ENCODE peak calls at places on chromosome 22, in seven cellular contexts. L is HL-60, N is GM23338, P is SK-N-SH, V is HCT116, U is suprapubic skin, Q is H1. H is an unnamed sample.

GRCh38 chr22:23132376-23133091 is 9.3 kb downstream of the RSPH14 start:
- DNase-seq in L (no peak), N (no peak), P (no peak), V (no peak), U (no peak), Q (no peak), H (no peak)

GRCh38 chr22:45867118-45867905 is 109.7 kb downstream of the WNT7B start:
- DNase-seq in L (no peak), N (peak), P (peak), V (no peak), U (peak), Q (peak), H (no peak)

GRCh38 chr22:41511521-41511968 is 32.7 kb downstream of the POLR3H start:
- DNase-seq in L (no peak), N (no peak), P (no peak), V (no peak), U (no peak), Q (no peak), H (no peak)

GRCh38 chr22:39883057-39883456 is 10.5 kb downstream of the ENTHD1 start:
- DNase-seq in L (no peak), N (no peak), P (no peak), V (no peak), U (no peak), Q (no peak), H (no peak)

GRCh38 chr22:42437488-42438292 is 5.5 kb upstream of the NFAM1 start:
- DNase-seq in L (peak), N (peak), P (peak), V (peak), U (peak), Q (peak), H (no peak)

GRCh38 chr22:41446057-41446501 is 522 bp downstream of the TOB2 start:
- DNase-seq in L (peak), N (peak), P (no peak), V (no peak), U (no peak), Q (no peak), H (peak)

GRCh38 chr22:34354071-34354817 is 434.0 kb upstream of the LARGE1 start:
- DNase-seq in L (no peak), N (peak), P (no peak), V (no peak), U (no peak), Q (no peak), H (no peak)

GRCh38 chr22:44269757-44270555 is 42.8 kb downstream of the SHISAL1 start:
- DNase-seq in L (no peak), N (no peak), P (no peak), V (no peak), U (no peak), Q (no peak), H (no peak)

GRCh38 chr22:35103756-35104155 is 37.8 kb downstream of the ISX start:
- DNase-seq in L (no peak), N (no peak), P (no peak), V (no peak), U (no peak), Q (no peak), H (no peak)

GRCh38 chr22:37994049-37994448 is 9.7 kb upstream of the SOX10 start:
- DNase-seq in L (no peak), N (no peak), P (no peak), V (no peak), U (no peak), Q (no peak), H (no peak)

GRCh38 chr22:22110548-22111266 is 128.1 kb upstream of the TOP3B start:
- DNase-seq in L (peak), N (peak), P (peak), V (peak), U (no peak), Q (peak), H (no peak)

GRCh38 chr22:47322854-47323253 is 560.4 kb downstream of the TBC1D22A start:
- DNase-seq in L (no peak), N (no peak), P (no peak), V (no peak), U (no peak), Q (no peak), H (no peak)

GRCh38 chr22:44335903-44336803 is 23.4 kb upstream of the SHISAL1 start:
- DNase-seq in L (no peak), N (peak), P (no peak), V (no peak), U (no peak), Q (no peak), H (no peak)

GRCh38 chr22:39175127-39176066 is 22.9 kb upstream of the CBX7 start:
- DNase-seq in L (no peak), N (peak), P (no peak), V (no peak), U (no peak), Q (peak), H (no peak)

GRCh38 chr22:43820671-43821305 is 8.7 kb upstream of the EFCAB6 start:
- DNase-seq in L (no peak), N (no peak), P (no peak), V (no peak), U (no peak), Q (peak), H (no peak)

GRCh38 chr22:46072981-46073682 is 77.2 kb upstream of the PPARA start:
- DNase-seq in L (no peak), N (no peak), P (no peak), V (no peak), U (no peak), Q (no peak), H (no peak)

GRCh38 chr22:38412435-38413084 is 42.4 kb downstream of the KCNJ4 start:
- DNase-seq in L (no peak), N (peak), P (peak), V (no peak), U (peak), Q (peak), H (no peak)

GRCh38 chr22:49975543-49976389 is 15.2 kb downstream of the PIM3 start:
- DNase-seq in L (peak), N (peak), P (peak), V (no peak), U (peak), Q (peak), H (no peak)
- TF ChIP-seq POLR2AphosphoS5 in L (no peak), N (no peak), P (no peak), V (no peak), U (no peak), Q (no peak), H (no peak)

GRCh38 chr22:29254283-29254653 is 13.5 kb downstream of the RHBDD3 start:
- DNase-seq in L (no peak), N (no peak), P (peak), V (no peak), U (no peak), Q (no peak), H (no peak)

GRCh38 chr22:29255064-29255621 is 12.6 kb downstream of the RHBDD3 start:
- DNase-seq in L (no peak), N (no peak), P (no peak), V (no peak), U (no peak), Q (no peak), H (no peak)

GRCh38 chr22:29251981-29252978 is 15.5 kb downstream of the RHBDD3 start:
- DNase-seq in L (no peak), N (no peak), P (peak), V (no peak), U (no peak), Q (no peak), H (no peak)

GRCh38 chr22:29251265-29251664 is 16.5 kb downstream of the RHBDD3 start:
- DNase-seq in L (no peak), N (no peak), P (no peak), V (no peak), U (no peak), Q (no peak), H (no peak)

DNA sequence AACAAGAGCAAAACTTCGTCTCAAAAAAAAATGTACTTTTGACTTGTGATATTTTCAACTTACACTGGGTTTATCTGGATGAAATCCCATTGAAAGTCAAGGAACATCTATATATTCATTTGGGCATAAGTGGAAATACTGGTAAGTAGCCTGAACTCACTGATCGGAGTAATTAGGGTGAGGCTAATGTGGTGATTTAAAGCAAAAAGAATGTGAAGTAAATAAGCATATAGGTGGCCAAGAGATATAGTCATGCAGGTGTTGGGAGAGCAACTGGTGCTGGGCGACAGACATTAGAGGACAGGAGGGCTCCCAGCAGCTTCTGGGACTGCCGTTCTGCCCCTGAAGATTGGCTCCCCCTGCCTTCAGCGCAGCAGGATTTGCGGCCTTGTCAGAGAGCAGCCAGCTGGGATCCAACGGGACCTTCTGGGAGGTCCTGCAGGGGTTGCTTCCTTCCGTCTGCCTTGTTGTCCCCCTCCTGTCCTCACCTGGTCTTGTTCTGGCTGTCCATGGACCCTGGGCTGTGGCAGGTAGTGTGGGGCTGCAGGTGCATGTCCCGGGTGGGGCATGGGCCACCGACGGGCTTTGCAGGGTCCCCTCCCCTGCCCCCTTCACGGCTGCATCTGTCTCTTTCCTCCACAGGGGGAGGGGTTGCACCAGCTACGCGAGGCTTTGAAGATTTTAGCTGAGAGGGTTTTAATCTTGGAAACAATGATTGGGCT is 14.1 kb downstream of the RHBDD3 start:
- DNase-seq in L (no peak), N (peak), P (peak), V (no peak), U (no peak), Q (no peak), H (no peak)
- H3K4me3 ChIP-seq in L (no peak), N (no peak), P (no peak), V (no peak), U (no peak), Q (no peak), H (no peak)

GRCh38 chr22:30984317-30984716 is 15.3 kb downstream of the TUG1 start:
- DNase-seq in L (no peak), N (no peak), P (no peak), V (no peak), U (no peak), Q (no peak), H (no peak)
- TF ChIP-seq POLR2AphosphoS5 in L (no peak), N (no peak), P (no peak), V (no peak), U (no peak), Q (no peak), H (no peak)

GRCh38 chr22:25448435-25449051 is 115.9 kb upstream of the GRK3 start:
- DNase-seq in L (no peak), N (peak), P (peak), V (no peak), U (no peak), Q (no peak), H (no peak)

GRCh38 chr22:25447689-25448434 is 116.6 kb upstream of the GRK3 start:
- DNase-seq in L (peak), N (peak), P (peak), V (peak), U (peak), Q (peak), H (peak)

GRCh38 chr22:25452116-25452700 is 112.3 kb upstream of the GRK3 start:
- DNase-seq in L (peak), N (no peak), P (no peak), V (no peak), U (no peak), Q (no peak), H (no peak)

GRCh38 chr22:25451480-25452114 is 112.9 kb upstream of the GRK3 start:
- DNase-seq in L (no peak), N (no peak), P (no peak), V (no peak), U (no peak), Q (no peak), H (no peak)

GRCh38 chr22:25449781-25450317 is 114.6 kb upstream of the GRK3 start:
- DNase-seq in L (no peak), N (no peak), P (no peak), V (no peak), U (no peak), Q (no peak), H (no peak)
- H3K4me3 ChIP-seq in L (peak), N (peak), P (no peak), V (no peak), U (peak), Q (no peak), H (no peak)

DNA sequence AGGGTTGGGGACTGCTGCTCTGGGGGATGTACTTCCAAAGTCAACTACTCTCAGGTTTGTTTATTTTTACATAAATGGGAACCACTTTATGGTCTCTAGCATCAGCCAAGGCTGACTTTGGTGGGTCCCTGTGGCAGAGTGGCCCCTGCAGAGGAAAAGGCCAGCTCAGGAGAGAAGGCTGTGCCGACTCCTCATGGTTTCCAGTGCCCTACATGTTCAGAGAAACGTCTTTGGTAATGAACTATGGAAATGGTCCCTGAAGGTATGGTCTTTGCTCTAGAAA is 3.0 kb upstream of the ZDHHC8 start:
- DNase-seq in L (no peak), N (no peak), P (no peak), V (no peak), U (no peak), Q (no peak), H (no peak)
- TF ChIP-seq POLR2AphosphoS5 in L (no peak), N (no peak), P (no peak), V (no peak), U (no peak), Q (no peak), H (no peak)

DNA sequence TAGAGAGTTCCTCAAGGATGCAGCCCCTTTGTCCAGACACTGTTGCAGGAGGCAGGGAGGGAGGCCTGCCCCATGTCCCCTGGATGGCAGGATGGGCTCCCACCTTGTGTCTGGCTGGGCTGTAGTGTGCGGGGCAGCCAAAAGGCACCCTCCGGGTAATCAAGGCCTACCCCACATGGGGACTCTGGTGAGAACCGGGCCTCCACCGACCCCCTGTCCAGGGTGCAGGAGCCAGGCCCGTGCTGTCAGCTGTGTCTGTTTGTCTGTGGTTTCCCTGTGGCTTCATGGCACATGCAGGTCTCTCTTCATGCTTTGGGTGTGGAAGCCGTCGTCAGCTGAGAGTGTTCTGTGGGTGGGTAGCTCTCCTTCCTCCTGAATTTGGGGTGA is 1240.9 kb downstream of the BRD1 start:
- DNase-seq in L (no peak), N (no peak), P (no peak), V (no peak), U (no peak), Q (no peak), H (no peak)
- H3K4me3 ChIP-seq in L (no peak), N (no peak), P (no peak), V (no peak), U (no peak), Q (no peak), H (no peak)

DNA sequence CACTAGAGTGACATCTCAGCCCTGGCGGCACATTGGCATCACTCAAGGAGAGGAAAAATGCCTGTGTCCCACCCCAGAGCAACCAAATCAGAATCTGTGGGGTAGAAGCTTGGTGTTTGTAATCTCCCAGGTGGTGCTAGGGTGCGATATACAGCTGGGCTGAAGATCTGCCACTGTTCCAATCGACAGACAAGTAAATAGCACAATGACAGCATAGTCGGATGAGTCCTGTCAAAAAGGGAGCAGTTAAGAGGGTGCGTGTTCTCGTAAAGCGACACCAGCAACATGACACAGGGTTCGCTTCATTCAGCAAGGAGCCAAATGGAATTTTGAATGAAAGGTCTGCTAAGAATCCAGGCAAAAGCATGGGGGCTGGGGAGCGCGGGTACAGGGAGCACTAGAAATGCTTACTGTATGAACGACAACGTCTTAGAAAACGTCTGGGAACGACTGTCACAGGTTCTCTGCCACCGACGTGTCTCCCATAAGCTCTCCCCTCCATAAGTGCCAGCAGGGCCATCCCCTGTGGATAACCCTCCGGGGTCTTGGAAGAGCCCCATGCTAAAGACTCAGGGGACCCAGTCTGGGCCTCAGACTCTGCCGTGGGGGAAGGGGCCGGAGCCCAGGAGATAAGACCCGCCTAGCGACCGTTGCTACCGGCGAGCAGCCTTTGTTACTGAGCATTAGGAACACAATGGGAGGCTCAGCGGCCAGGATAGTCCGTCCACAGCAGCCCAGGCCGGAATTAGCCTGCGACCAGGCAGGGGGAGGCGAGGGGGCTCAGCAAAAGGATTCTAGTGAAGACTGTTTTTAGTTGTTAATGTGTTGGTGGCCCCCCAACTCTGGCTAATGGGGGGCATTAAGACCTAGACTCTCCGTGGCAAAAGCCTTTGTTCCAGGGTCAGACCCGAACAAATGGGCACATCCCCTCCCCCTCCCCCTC is 20.8 kb downstream of the ADA2 start:
- DNase-seq in L (no peak), N (peak), P (no peak), V (no peak), U (no peak), Q (peak), H (peak)
- TF ChIP-seq POLR2AphosphoS5 in L (no peak), N (peak), P (no peak), V (no peak), U (no peak), Q (peak), H (no peak)

DNA sequence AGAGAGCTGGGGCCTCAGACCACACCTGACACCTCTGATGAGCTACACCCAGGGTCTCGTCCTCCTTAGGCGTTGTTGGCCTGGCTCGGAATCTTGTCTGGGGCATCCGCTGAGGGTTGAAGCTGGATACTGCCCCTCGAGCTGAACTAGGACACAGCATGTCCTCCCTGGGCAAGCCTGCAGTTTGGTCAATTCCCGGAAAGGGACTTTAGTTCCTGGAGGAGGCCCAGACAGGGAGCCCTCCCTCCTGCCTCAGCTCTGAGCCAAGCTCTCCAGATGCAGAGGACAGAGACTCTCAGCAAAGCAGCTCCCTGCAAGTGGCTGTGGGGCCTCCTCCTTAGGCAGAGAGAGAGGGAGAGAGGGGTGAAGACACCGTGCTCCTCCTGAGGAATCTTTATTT is 4.9 kb downstream of the APOL3 start:
- DNase-seq in L (no peak), N (no peak), P (no peak), V (no peak), U (peak), Q (no peak), H (no peak)
- H3K4me3 ChIP-seq in L (no peak), N (no peak), P (no peak), V (no peak), U (peak), Q (no peak), H (no peak)

H was measured in prostate gland.